ENCODE peak calls at places on chromosomes 12 and 14, in seven cellular contexts. K, U, P, X, T, V and N are unnamed samples.

GRCh38 chr12:49698619-49699545 is 8.3 kb downstream of the FMNL3 start:
- DNase-seq in U (peak; percentile 27), V (peak; percentile 61), T (no peak), X (peak; percentile 46), P (peak; percentile 66), K (no peak), N (peak; percentile 45)

GRCh38 chr14:32319368-32320049 is 9.6 kb upstream of the AKAP6 start:
- DNase-seq in X (no peak), U (no peak), K (peak; percentile 78), T (no peak), V (peak; percentile 30), P (peak; percentile 35), N (no peak)

GRCh38 chr12:105334001-105334400 is 3.5 kb downstream of the C12orf75 start:
- DNase-seq in K (no peak), U (no peak), P (peak; percentile 66), V (peak; percentile 35), X (no peak), T (no peak), N (no peak)

GRCh38 chr12:3035815-3036702 is 41.1 kb upstream of the TSPAN9 start:
- DNase-seq in X (no peak), U (no peak), P (peak; percentile 32), K (no peak), T (peak; percentile 13), V (peak; percentile 26), N (no peak)

GRCh38 chr14:68779761-68780323 is 13.0 kb downstream of the ZFP36L1 start:
- DNase-seq in P (peak; percentile 98), T (no peak), V (peak; percentile 98), K (no peak), U (no peak), X (no peak), N (peak; percentile 43)

GRCh38 chr14:89137514-89138163 is 279.4 kb downstream of the FOXN3 start:
- DNase-seq in T (peak; percentile 92), U (no peak), P (peak; percentile 99), V (peak; percentile 97), K (peak; percentile 64), X (no peak), N (no peak)

GRCh38 chr12:91074068-91074819 is 16.4 kb upstream of the KERA start:
- DNase-seq in P (no peak), K (no peak), V (no peak), U (no peak), X (no peak), T (no peak), N (no peak)

GRCh38 chr12:12804011-12804410 is 9.1 kb upstream of the DDX47 start:
- DNase-seq in V (no peak), X (no peak), T (peak; percentile 71), K (peak; percentile 97), P (peak; percentile 37), U (no peak), N (no peak)

GRCh38 chr14:69181491-69181890 is 9.8 kb upstream of the EXD2 start:
- DNase-seq in T (no peak), K (no peak), P (no peak), V (no peak), X (no peak), U (no peak), N (no peak)

GRCh38 chr12:122064034-122064777 is 14.3 kb upstream of the MLXIP start:
- DNase-seq in V (peak; percentile 66), X (peak; percentile 69), K (peak; percentile 95), P (peak; percentile 97), T (peak; percentile 77), U (peak; percentile 94), N (no peak)

GRCh38 chr12:3884671-3885070 is 11.5 kb upstream of the PARP11 start:
- DNase-seq in V (no peak), U (no peak), T (no peak), X (no peak), P (no peak), K (no peak), N (no peak)

GRCh38 chr12:107133462-107133861 is 40.1 kb upstream of the CRY1 start:
- DNase-seq in P (no peak), U (no peak), T (no peak), V (no peak), X (no peak), K (no peak), N (no peak)
- TF ChIP-seq CTCF in P (no peak), U (no peak), T (no peak), V (no peak), X (no peak), K (no peak), N (no peak)

DNA sequence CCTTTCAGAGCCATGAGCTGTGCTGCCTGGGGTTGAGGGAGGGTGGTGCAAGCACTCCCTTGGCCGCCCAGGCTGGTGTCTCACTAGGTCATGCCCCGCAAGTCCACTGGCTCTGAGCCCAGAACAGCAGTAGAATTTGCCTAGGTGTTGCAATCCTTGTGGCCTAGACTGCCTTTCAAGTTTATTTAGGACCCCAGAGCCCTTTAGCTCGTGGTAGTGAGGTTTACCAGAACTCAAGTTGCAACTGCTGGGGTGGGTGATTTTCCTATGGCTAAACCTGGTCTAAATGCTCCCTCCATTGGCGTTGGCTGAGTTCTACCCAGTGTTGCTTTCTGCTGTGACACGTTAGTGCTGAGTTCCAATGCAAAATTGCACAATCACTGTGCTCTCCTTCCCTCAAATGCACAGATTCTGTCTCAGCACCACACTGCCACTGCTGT is 287.2 kb downstream of the BCAT1 start:
- DNase-seq in U (no peak), X (no peak), K (no peak), T (no peak), V (no peak), P (peak; percentile 35), N (no peak)
- TF ChIP-seq CTCF in U (no peak), X (no peak), K (no peak), T (no peak), V (no peak), P (no peak), N (no peak)

GRCh38 chr12:117498880-117499279 is 137.5 kb upstream of the NOS1 start:
- DNase-seq in K (no peak), U (no peak), T (no peak), X (no peak), V (no peak), P (no peak), N (no peak)

GRCh38 chr12:117501470-117501869 is 140.0 kb upstream of the NOS1 start:
- DNase-seq in X (no peak), T (no peak), U (no peak), P (no peak), K (no peak), V (no peak), N (no peak)

GRCh38 chr12:117498256-117498655 is 136.8 kb upstream of the NOS1 start:
- DNase-seq in U (no peak), V (no peak), X (no peak), P (no peak), K (no peak), T (no peak), N (no peak)

GRCh38 chr12:117501066-117501465 is 139.6 kb upstream of the NOS1 start:
- DNase-seq in K (no peak), V (no peak), T (no peak), X (no peak), P (no peak), U (no peak), N (no peak)

GRCh38 chr12:117499759-117500485 is 138.5 kb upstream of the NOS1 start:
- DNase-seq in K (no peak), U (no peak), V (no peak), T (no peak), X (no peak), P (no peak), N (no peak)
- TF ChIP-seq CTCF in K (no peak), U (no peak), V (no peak), T (no peak), X (no peak), P (no peak), N (no peak)

DNA sequence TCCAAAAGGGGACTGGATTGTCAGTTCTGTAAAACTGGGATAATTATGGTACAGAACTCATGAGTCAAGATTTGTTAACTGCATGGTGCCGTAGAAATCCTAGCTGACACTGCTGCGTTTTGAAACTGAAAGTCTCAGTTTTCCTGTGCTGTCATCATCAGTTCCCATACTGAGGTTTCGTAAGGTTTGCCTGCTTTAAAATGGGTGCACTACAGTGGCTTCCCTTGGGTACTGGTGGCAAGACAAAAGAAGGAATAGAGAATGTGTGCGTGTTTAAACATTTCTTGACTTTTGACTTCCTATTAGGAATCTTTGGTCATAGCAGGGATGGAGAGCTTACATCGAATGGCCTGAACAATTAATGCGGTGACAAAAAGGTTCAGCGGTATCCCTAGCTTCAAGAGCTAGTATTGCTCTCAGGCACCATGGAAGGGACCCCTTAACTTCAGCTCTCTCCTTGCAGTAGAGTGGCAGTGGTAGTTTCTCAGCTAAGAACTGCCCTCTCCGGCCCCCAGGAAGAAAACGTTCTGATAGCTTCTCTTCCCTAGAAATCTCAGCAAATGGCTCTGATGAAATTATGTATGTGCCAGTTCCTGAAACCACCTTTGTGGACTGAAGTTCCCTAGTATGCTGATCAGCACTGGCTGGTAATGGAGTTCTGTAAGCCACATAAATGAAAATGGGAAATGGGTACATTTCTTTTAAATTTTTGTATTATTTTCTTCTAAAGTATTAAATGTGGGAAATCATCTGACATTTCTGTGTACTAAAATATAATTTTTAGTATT is 28.9 kb downstream of the ANO6 start:
- DNase-seq in V (no peak), X (no peak), T (no peak), P (peak; percentile 13), K (no peak), U (no peak), N (no peak)
- TF ChIP-seq CTCF in V (no peak), X (no peak), T (no peak), P (no peak), K (no peak), U (no peak), N (no peak)

GRCh38 chr12:94753071-94753779 is 102.9 kb upstream of the TMCC3 start:
- DNase-seq in U (peak; percentile 22), K (no peak), P (peak; percentile 16), X (no peak), V (no peak), T (peak; percentile 9), N (no peak)
- TF ChIP-seq CTCF in U (no peak), K (no peak), P (no peak), X (no peak), V (no peak), T (no peak), N (no peak)